ENCODE peak calls at places on chromosomes 13 and 19, in ten cellular contexts. C is foreskin keratinocyte; G is GM12878; Q is upper lobe of right lung; M is HepG2; A is ascending aorta; D is body of pancreas; S is CD4-positive, alpha-beta memory T cell; X is IMR-90; J is aorta. F is an unnamed sample.

GRCh38 chr19:27672309-27673047 is 1540.5 kb downstream of the UQCRFS1 start:
- DNase-seq in Q (no peak), J (no peak), X (no peak), C (no peak), A (no peak), G (no peak), S (no peak), M (no peak), D (no peak), F (no peak)

GRCh38 chr13:113851480-113851803 is 12.4 kb downstream of the GAS6 start:
- DNase-seq in J (no peak), Q (no peak), A (no peak), M (no peak), S (no peak), C (no peak), D (no peak), X (no peak), G (no peak), F (no peak)

GRCh38 chr13:73303858-73304257 is 245.1 kb downstream of the KLF5 start:
- DNase-seq in X (peak; percentile 75), J (no peak), Q (no peak), A (no peak), C (peak; percentile 93), D (no peak), G (no peak), M (no peak), S (no peak), F (no peak)

GRCh38 chr19:57434386-57435061 is 601 bp upstream of the ZNF749 start:
- DNase-seq in S (no peak), D (no peak), A (no peak), J (no peak), G (no peak), X (no peak), M (no peak), C (no peak), Q (no peak), F (no peak)

GRCh38 chr19:42281175-42282035 is 12.4 kb downstream of the CIC start:
- DNase-seq in X (peak; percentile 41), M (peak; percentile 76), D (peak; percentile 40), C (no peak), S (peak; percentile 38), G (no peak), J (peak; percentile 82), A (peak; percentile 83), Q (no peak), F (peak; percentile 76)

GRCh38 chr19:5949792-5950305 is 28.1 kb downstream of the RANBP3 start:
- DNase-seq in Q (peak; percentile 89), J (no peak), G (no peak), D (no peak), X (no peak), S (peak; percentile 48), M (no peak), C (no peak), A (no peak), F (no peak)

GRCh38 chr13:31925079-31925478 is 106.5 kb upstream of the FRY start:
- DNase-seq in A (no peak), S (no peak), C (no peak), Q (no peak), D (no peak), G (no peak), X (no peak), M (no peak), J (no peak), F (no peak)

GRCh38 chr13:50085063-50085462 is 69.8 kb downstream of the KCNRG start:
- DNase-seq in S (no peak), A (no peak), M (peak; percentile 20), X (peak; percentile 47), D (no peak), Q (no peak), C (no peak), G (no peak), J (no peak), F (no peak)

GRCh38 chr13:50055454-50055853 is 40.2 kb downstream of the KCNRG start:
- DNase-seq in D (no peak), J (no peak), Q (no peak), C (no peak), X (no peak), A (no peak), S (no peak), G (no peak), M (no peak), F (no peak)

GRCh38 chr13:51717786-51718398 is 86.1 kb downstream of the DHRS12 start:
- DNase-seq in Q (no peak), S (no peak), C (no peak), X (peak; percentile 22), J (no peak), D (no peak), A (no peak), G (no peak), M (no peak), F (no peak)

GRCh38 chr13:98822238-98822606 is 69.8 kb upstream of the SLC15A1 start:
- DNase-seq in Q (no peak), C (no peak), J (no peak), G (no peak), D (peak; percentile 29), A (no peak), M (no peak), X (peak; percentile 20), S (no peak), F (no peak)

GRCh38 chr19:49210901-49211451 is 53.4 kb downstream of the TRPM4 start:
- DNase-seq in X (no peak), D (no peak), S (no peak), Q (no peak), G (no peak), A (no peak), C (no peak), J (no peak), M (no peak), F (no peak)
- H3K27ac ChIP-seq in X (no peak overlapping the region), D (peak overlapping the region; percentile 29), S (no peak overlapping the region), Q (no peak overlapping the region), G (no peak overlapping the region), A (no peak overlapping the region), C (no peak overlapping the region), J (no peak overlapping the region), M (no peak overlapping the region), F (no peak overlapping the region)

DNA sequence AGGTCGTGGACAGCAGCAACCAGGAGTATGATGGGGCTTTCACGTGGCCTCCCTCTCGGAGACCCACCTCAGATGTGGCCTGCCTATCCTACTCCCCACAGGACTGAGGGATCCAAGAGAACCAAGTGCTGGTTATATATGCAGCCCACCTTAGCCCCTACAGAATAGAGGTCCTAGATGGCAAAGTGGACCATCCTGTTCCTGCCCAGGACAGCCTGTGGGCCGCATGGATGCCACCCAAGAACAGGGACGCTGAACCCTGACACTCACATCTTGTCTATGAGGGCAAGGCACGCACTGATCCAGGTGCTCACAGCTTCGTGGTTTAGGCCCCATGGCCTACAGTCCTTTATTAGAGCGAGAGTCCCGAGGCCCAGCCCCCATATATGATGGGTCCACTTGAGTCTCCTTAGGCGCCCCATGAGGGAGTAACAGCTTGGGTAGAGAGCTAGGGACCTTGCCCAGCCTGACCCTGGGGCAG is 1.5 kb upstream of the SLC27A5 start:
- DNase-seq in D (no peak), M (no peak), J (no peak), G (no peak), C (no peak), A (no peak), S (no peak), Q (no peak), X (no peak), F (no peak)
- H3K4me1 ChIP-seq in D (peaks cover 45% of the 10 kb centered on the region), M (peaks cover 69% of the 10 kb centered on the region), J (no peaks in the 10 kb centered on the region), G (peaks cover 22% of the 10 kb centered on the region), C (no peaks in the 10 kb centered on the region), A (peaks cover 9% of the 10 kb centered on the region), S (peaks cover 24% of the 10 kb centered on the region), Q (peaks cover 20% of the 10 kb centered on the region), X (peaks cover 4% of the 10 kb centered on the region), F (peaks cover 6% of the 10 kb centered on the region)

DNA sequence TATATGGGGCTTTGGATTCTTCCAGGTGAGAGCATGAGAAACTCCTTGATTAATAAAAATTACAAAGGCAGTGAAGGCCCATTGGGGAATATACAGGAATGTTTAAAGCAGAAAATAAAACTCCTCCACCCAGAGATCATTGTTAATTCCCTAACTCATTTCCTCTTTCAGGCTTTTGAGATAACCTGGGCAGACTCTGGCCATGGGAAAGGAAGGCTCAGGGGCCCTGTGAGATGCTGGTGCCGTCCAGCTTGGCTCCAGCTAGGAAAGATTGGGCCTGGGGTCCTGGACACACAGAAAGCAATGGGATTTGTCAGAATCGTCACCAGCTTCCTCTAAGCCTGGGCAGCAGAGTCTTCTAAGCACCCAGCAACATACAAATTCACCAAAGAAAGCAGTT is 36.8 kb upstream of the SPATA13 start:
- DNase-seq in Q (no peak), C (no peak), J (no peak), A (no peak), S (no peak), X (no peak), M (no peak), G (no peak), D (no peak), F (no peak)
- H3K27ac ChIP-seq in Q (no peak overlapping the region), C (no peak overlapping the region), J (no peak overlapping the region), A (no peak overlapping the region), S (no peak overlapping the region), X (no peak overlapping the region), M (no peak overlapping the region), G (no peak overlapping the region), D (no peak overlapping the region), F (no peak overlapping the region)

GRCh38 chr13:111165189-111165588 is 50.1 kb downstream of the ARHGEF7 start:
- DNase-seq in Q (no peak), S (no peak), A (no peak), X (no peak), J (no peak), C (no peak), D (no peak), G (no peak), M (no peak), F (no peak)
- H3K4me1 ChIP-seq in Q (peaks cover 19% of the 10 kb centered on the region), S (peaks cover 23% of the 10 kb centered on the region), A (no peaks in the 10 kb centered on the region), X (peaks cover 5% of the 10 kb centered on the region), J (peaks cover 5% of the 10 kb centered on the region), C (no peaks in the 10 kb centered on the region), D (peaks cover 25% of the 10 kb centered on the region), G (peaks cover 53% of the 10 kb centered on the region), M (peaks cover 4% of the 10 kb centered on the region), F (peaks cover 9% of the 10 kb centered on the region)

DNA sequence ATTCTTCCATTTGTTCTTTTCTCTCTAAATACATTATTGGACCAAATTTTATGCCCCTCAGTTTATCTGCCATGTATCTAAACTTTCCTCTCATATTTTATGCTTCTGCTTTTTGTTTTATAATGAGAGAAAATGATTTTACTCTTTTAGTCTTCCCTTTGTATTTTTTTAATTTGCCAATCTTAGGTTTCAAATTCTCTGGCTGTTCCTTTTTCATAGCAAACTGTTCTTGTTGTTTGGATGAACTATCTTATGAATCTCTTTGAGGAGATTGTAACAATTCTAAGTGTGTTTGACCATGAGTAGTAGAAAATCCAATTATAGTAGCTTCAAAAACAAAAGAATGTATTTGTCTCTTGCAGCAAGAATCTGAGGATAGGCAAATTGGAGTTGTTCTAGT is 290.5 kb downstream of the NDFIP2 start:
- DNase-seq in D (no peak), C (no peak), S (no peak), X (no peak), Q (no peak), G (no peak), M (no peak), J (no peak), A (no peak), F (no peak)
- H3K27ac ChIP-seq in D (no peak overlapping the region), C (no peak overlapping the region), S (no peak overlapping the region), X (no peak overlapping the region), Q (no peak overlapping the region), G (no peak overlapping the region), M (no peak overlapping the region), J (no peak overlapping the region), A (no peak overlapping the region), F (no peak overlapping the region)

F was measured in ovary.